ENCODE peak calls at places on chromosomes 16 and 17, in seven cellular contexts. One of them, this sample, is unnamed.

GRCh38 chr16:11670171-11671131 is 2.2 kb downstream of the SNN start:
- DNase-seq in HCT116: no peak
- DNase-seq in HepG2: no peak
- DNase-seq in GM12878: peak
- DNase-seq in K562: no peak
- DNase-seq in SK-N-SH: no peak
- DNase-seq in H1: no peak
- DNase-seq in this sample: no peak

GRCh38 chr16:47574091-47575054 is 113.2 kb downstream of the PHKB start:
- DNase-seq in H1: no peak
- DNase-seq in GM12878: peak
- DNase-seq in HepG2: no peak
- DNase-seq in HCT116: no peak
- DNase-seq in K562: no peak
- DNase-seq in SK-N-SH: no peak
- DNase-seq in this sample: no peak

GRCh38 chr16:30065943-30066881 is 652 bp downstream of the ALDOA start:
- DNase-seq in K562: peak
- DNase-seq in H1: no peak
- DNase-seq in SK-N-SH: peak
- DNase-seq in HCT116: no peak
- DNase-seq in GM12878: no peak
- DNase-seq in HepG2: no peak
- DNase-seq in this sample: no peak

GRCh38 chr17:7323731-7324437 is 5.3 kb downstream of the NEURL4 start:
- DNase-seq in HepG2: no peak
- DNase-seq in HCT116: no peak
- DNase-seq in H1: peak
- DNase-seq in GM12878: no peak
- DNase-seq in K562: peak
- DNase-seq in SK-N-SH: peak
- DNase-seq in this sample: no peak

GRCh38 chr17:44788139-44788538 is 29.4 kb downstream of the ADAM11 start:
- DNase-seq in HCT116: no peak
- DNase-seq in SK-N-SH: no peak
- DNase-seq in K562: no peak
- DNase-seq in HepG2: no peak
- DNase-seq in H1: no peak
- DNase-seq in GM12878: no peak
- DNase-seq in this sample: no peak

GRCh38 chr17:32341141-32341856 is 674 bp downstream of the C17orf75 start:
- DNase-seq in SK-N-SH: peak
- DNase-seq in K562: peak
- DNase-seq in GM12878: no peak
- DNase-seq in HCT116: no peak
- DNase-seq in H1: no peak
- DNase-seq in HepG2: peak
- DNase-seq in this sample: no peak

GRCh38 chr17:68686108-68686988 is 85.2 kb upstream of the FAM20A start:
- DNase-seq in H1: no peak
- DNase-seq in SK-N-SH: no peak
- DNase-seq in HepG2: no peak
- DNase-seq in HCT116: no peak
- DNase-seq in K562: no peak
- DNase-seq in GM12878: no peak
- DNase-seq in this sample: no peak

GRCh38 chr16:84597518-84598390 is 20.1 kb downstream of the COTL1 start:
- DNase-seq in SK-N-SH: no peak
- DNase-seq in K562: no peak
- DNase-seq in GM12878: no peak
- DNase-seq in H1: no peak
- DNase-seq in HCT116: no peak
- DNase-seq in HepG2: no peak
- DNase-seq in this sample: no peak

GRCh38 chr16:84925092-84925772 is 86.1 kb downstream of the ZDHHC7 start:
- DNase-seq in GM12878: no peak
- DNase-seq in HCT116: peak
- DNase-seq in K562: peak
- DNase-seq in HepG2: peak
- DNase-seq in SK-N-SH: peak
- DNase-seq in H1: peak
- DNase-seq in this sample: peak

GRCh38 chr16:19118938-19119431 is 5.2 kb downstream of the ITPRIPL2 start:
- DNase-seq in HepG2: no peak
- DNase-seq in GM12878: no peak
- DNase-seq in K562: peak
- DNase-seq in SK-N-SH: no peak
- DNase-seq in HCT116: no peak
- DNase-seq in H1: no peak
- DNase-seq in this sample: peak

GRCh38 chr16:52912565-52913173 is 140.0 kb downstream of the CHD9NB start:
- DNase-seq in GM12878: peak
- DNase-seq in SK-N-SH: peak
- DNase-seq in HCT116: peak
- DNase-seq in HepG2: peak
- DNase-seq in H1: peak
- DNase-seq in K562: peak
- DNase-seq in this sample: peak

GRCh38 chr16:24681793-24682192 is 47.7 kb upstream of the TNRC6A start:
- DNase-seq in GM12878: no peak
- DNase-seq in K562: no peak
- DNase-seq in H1: no peak
- DNase-seq in HCT116: no peak
- DNase-seq in SK-N-SH: no peak
- DNase-seq in HepG2: peak
- DNase-seq in this sample: no peak

GRCh38 chr16:57191056-57191536 is 5.0 kb downstream of the RSPRY1 start:
- DNase-seq in GM12878: no peak
- DNase-seq in K562: no peak
- DNase-seq in HepG2: no peak
- DNase-seq in H1: no peak
- DNase-seq in HCT116: no peak
- DNase-seq in SK-N-SH: no peak
- DNase-seq in this sample: no peak

GRCh38 chr16:64926476-64926875 is 195.4 kb downstream of the CDH11 start:
- DNase-seq in H1: no peak
- DNase-seq in HCT116: no peak
- DNase-seq in SK-N-SH: no peak
- DNase-seq in K562: no peak
- DNase-seq in GM12878: no peak
- DNase-seq in HepG2: no peak
- DNase-seq in this sample: no peak

GRCh38 chr17:50261051-50261915 is 13.0 kb upstream of the TMEM92 start:
- DNase-seq in HCT116: no peak
- DNase-seq in K562: no peak
- DNase-seq in GM12878: no peak
- DNase-seq in SK-N-SH: peak
- DNase-seq in HepG2: no peak
- DNase-seq in H1: no peak
- DNase-seq in this sample: no peak

GRCh38 chr16:89732142-89732917 is 11.0 kb downstream of the ZNF276 start:
- DNase-seq in HepG2: no peak
- DNase-seq in SK-N-SH: no peak
- DNase-seq in H1: no peak
- DNase-seq in HCT116: no peak
- DNase-seq in K562: no peak
- DNase-seq in GM12878: no peak
- DNase-seq in this sample: no peak

GRCh38 chr16:89732918-89733242 is 11.5 kb downstream of the ZNF276 start:
- DNase-seq in K562: no peak
- DNase-seq in HepG2: no peak
- DNase-seq in SK-N-SH: no peak
- DNase-seq in H1: no peak
- DNase-seq in HCT116: no peak
- DNase-seq in GM12878: no peak
- DNase-seq in this sample: no peak

GRCh38 chr16:89729293-89729692 is 8.0 kb downstream of the ZNF276 start:
- DNase-seq in SK-N-SH: no peak
- DNase-seq in HepG2: no peak
- DNase-seq in HCT116: no peak
- DNase-seq in GM12878: no peak
- DNase-seq in H1: no peak
- DNase-seq in K562: no peak
- DNase-seq in this sample: no peak

GRCh38 chr16:89729863-89730574 is 8.7 kb downstream of the ZNF276 start:
- DNase-seq in K562: no peak
- DNase-seq in SK-N-SH: no peak
- DNase-seq in GM12878: no peak
- DNase-seq in HepG2: no peak
- DNase-seq in HCT116: no peak
- DNase-seq in H1: no peak
- DNase-seq in this sample: no peak

GRCh38 chr16:89730610-89731234 is 9.4 kb downstream of the ZNF276 start:
- DNase-seq in GM12878: no peak
- DNase-seq in SK-N-SH: no peak
- DNase-seq in K562: no peak
- DNase-seq in HCT116: no peak
- DNase-seq in HepG2: no peak
- DNase-seq in H1: no peak
- DNase-seq in this sample: no peak
- TF ChIP-seq JUND in GM12878: no peak
- TF ChIP-seq JUND in SK-N-SH: no peak
- TF ChIP-seq JUND in K562: no peak
- TF ChIP-seq JUND in HCT116: no peak
- TF ChIP-seq JUND in HepG2: no peak
- TF ChIP-seq JUND in H1: no peak
- TF ChIP-seq JUND in this sample: no peak

DNA sequence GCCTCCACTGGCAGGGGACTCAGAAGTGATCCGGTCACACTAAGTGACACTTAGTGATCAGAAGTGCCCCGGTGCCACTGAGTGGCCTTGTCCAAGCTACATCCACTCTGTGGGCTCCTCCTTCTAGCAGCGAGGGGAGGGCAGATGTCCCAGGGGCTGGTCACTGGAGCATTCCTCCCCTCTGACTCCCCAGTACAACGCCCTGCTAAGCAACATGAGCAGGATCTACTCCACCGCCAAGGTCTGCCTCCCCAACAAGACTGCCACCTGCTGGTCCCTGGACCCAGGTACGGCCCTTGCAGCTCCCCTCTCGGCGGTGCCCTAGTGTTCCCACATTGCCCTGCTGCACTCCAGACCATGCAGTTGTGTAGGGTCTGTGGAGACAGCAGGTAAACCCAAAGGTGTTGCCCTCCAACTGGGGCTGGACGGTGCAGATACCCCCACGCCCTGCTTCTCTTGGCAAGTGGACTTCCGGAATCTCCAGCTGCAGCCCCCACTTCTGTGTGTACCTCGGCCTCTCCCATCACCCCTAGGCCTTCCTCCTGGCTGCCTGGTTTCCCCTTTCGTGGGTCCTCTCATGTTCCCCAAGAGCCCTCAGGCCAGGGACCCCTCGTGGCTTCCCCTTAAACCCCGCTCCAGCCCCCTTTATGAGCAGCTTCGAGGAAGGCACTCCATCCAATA is 2.1 kb downstream of the ACE start:
- DNase-seq in GM12878: no peak
- DNase-seq in K562: peak
- DNase-seq in HCT116: peak
- DNase-seq in SK-N-SH: peak
- DNase-seq in HepG2: peak
- DNase-seq in H1: peak
- DNase-seq in this sample: peak
- TF ChIP-seq JUND in GM12878: no peak
- TF ChIP-seq JUND in K562: peak
- TF ChIP-seq JUND in HCT116: no peak
- TF ChIP-seq JUND in SK-N-SH: no peak
- TF ChIP-seq JUND in HepG2: no peak
- TF ChIP-seq JUND in H1: no peak
- TF ChIP-seq JUND in this sample: no peak

GRCh38 chr16:3115011-3115410 is 2.6 kb downstream of the ZNF205 start:
- DNase-seq in HCT116: no peak
- DNase-seq in SK-N-SH: no peak
- DNase-seq in H1: no peak
- DNase-seq in K562: no peak
- DNase-seq in GM12878: no peak
- DNase-seq in HepG2: no peak
- DNase-seq in this sample: no peak
- TF ChIP-seq JUND in HCT116: no peak
- TF ChIP-seq JUND in SK-N-SH: no peak
- TF ChIP-seq JUND in H1: no peak
- TF ChIP-seq JUND in K562: no peak
- TF ChIP-seq JUND in GM12878: no peak
- TF ChIP-seq JUND in HepG2: no peak
- TF ChIP-seq JUND in this sample: no peak

GRCh38 chr16:55703003-55704001 is 47.5 kb downstream of the SLC6A2 start:
- DNase-seq in SK-N-SH: peak
- DNase-seq in K562: peak
- DNase-seq in HepG2: peak
- DNase-seq in H1: no peak
- DNase-seq in HCT116: peak
- DNase-seq in GM12878: no peak
- DNase-seq in this sample: peak

GRCh38 chr16:55699616-55700015 is 43.8 kb downstream of the SLC6A2 start:
- DNase-seq in HepG2: no peak
- DNase-seq in H1: no peak
- DNase-seq in HCT116: no peak
- DNase-seq in GM12878: no peak
- DNase-seq in SK-N-SH: no peak
- DNase-seq in K562: no peak
- DNase-seq in this sample: no peak

GRCh38 chr16:55700961-55701360 is 45.2 kb downstream of the SLC6A2 start:
- DNase-seq in H1: no peak
- DNase-seq in K562: no peak
- DNase-seq in GM12878: no peak
- DNase-seq in HepG2: no peak
- DNase-seq in HCT116: no peak
- DNase-seq in SK-N-SH: no peak
- DNase-seq in this sample: no peak

GRCh38 chr16:55700067-55700466 is 44.3 kb downstream of the SLC6A2 start:
- DNase-seq in H1: no peak
- DNase-seq in HCT116: no peak
- DNase-seq in HepG2: no peak
- DNase-seq in SK-N-SH: no peak
- DNase-seq in K562: no peak
- DNase-seq in GM12878: no peak
- DNase-seq in this sample: no peak

DNA sequence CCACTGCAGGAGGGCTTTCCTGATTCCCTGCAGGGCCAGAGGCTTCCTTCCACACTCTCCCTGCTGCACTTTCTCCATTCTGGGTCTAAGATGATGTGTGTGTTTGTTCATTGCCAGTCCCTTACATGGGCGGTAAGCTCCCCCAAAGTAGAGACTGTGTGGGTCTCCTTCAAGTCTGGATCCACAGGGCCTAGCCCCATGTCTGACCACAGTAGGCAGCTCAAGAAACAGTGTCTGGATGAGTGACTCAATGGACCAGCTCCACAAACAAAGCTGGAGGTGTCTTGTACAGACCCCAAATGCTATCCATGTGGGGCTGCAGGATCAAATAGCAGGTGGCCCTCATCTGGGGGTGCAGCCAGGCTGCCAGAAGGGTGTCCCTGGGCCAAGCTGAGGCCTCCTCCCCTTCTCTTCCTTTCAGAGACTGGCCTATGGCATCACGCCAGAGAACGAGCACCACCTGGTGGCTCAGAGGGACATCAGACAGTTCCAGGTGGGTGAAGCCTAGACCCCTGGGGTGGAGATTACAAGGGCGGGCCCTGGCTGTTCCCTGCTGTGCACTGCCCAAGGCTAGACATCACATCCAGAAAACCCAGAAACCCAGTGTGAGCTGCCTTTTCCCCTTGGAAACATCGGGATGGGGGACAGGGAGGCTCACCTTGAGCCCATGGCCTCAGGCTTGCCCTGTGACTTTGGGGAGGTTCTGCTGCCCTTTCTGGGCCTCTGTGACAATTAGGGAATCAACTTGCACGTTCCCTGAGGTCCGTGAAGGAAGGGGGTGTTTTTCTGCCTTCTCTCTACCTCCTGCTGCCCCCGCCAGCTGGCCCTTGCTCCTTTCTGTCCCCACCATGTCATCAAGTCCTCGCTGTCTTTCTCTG is 45.9 kb downstream of the SLC6A2 start:
- DNase-seq in HCT116: peak
- DNase-seq in GM12878: no peak
- DNase-seq in H1: no peak
- DNase-seq in HepG2: peak
- DNase-seq in SK-N-SH: peak
- DNase-seq in K562: peak
- DNase-seq in this sample: no peak
- TF ChIP-seq JUND in HCT116: no peak
- TF ChIP-seq JUND in GM12878: no peak
- TF ChIP-seq JUND in H1: no peak
- TF ChIP-seq JUND in HepG2: no peak
- TF ChIP-seq JUND in SK-N-SH: no peak
- TF ChIP-seq JUND in K562: peak
- TF ChIP-seq JUND in this sample: no peak

This sample was measured in T47D.